ENCODE peak calls at places on chromosomes 3 and 15, in five cellular contexts. D, M, T, H and R are unnamed samples.

GRCh38 chr3:187027531-187027936 is 97.2 kb downstream of the ST6GAL1 start:
- DNase-seq in M (no peak), H (no peak), D (no peak), T (no peak), R (no peak)

GRCh38 chr3:124178531-124178930 is 186.6 kb upstream of the ROPN1 start:
- DNase-seq in M (no peak), D (no peak), H (no peak), T (no peak), R (no peak)

GRCh38 chr3:123783811-123784210 is 100.3 kb downstream of the MYLK start:
- DNase-seq in H (no peak), M (no peak), T (peak), D (no peak), R (no peak)

GRCh38 chr15:100786901-100787566 is 92.6 kb upstream of the ALDH1A3 start:
- DNase-seq in M (no peak), D (no peak), H (no peak), T (peak), R (peak)

GRCh38 chr3:124826703-124827102 is 60.5 kb downstream of the ITGB5 start:
- DNase-seq in T (no peak), D (peak), H (no peak), M (no peak), R (no peak)

GRCh38 chr3:187261541-187261969 is 30.0 kb downstream of the MASP1 start:
- DNase-seq in T (no peak), H (no peak), D (no peak), M (no peak), R (no peak)

GRCh38 chr15:69118089-69118488 is 42.3 kb upstream of the GLCE start:
- DNase-seq in H (no peak), T (no peak), D (no peak), M (no peak), R (no peak)

GRCh38 chr3:184771158-184771730 is 40.7 kb upstream of the VPS8 start:
- DNase-seq in D (no peak), M (no peak), H (no peak), T (no peak), R (no peak)

GRCh38 chr3:59608356-59608755 is 558.5 kb upstream of the CFAP20DC start:
- DNase-seq in H (no peak), D (no peak), M (no peak), T (no peak), R (no peak)

GRCh38 chr3:129045675-129046036 is 14.9 kb upstream of the GP9 start:
- DNase-seq in H (no peak), D (no peak), M (no peak), T (no peak), R (no peak)
- H3K4me3 ChIP-seq in H (peak), D (peak), M (peak), T (peak), R (peak)

GRCh38 chr3:154898916-154899315 is 181.2 kb upstream of the MME start:
- DNase-seq in H (no peak), D (no peak), T (no peak), M (no peak), R (no peak)
- H3K27ac ChIP-seq in H (no peak), D (no peak), T (no peak), M (peak), R (no peak)

DNA sequence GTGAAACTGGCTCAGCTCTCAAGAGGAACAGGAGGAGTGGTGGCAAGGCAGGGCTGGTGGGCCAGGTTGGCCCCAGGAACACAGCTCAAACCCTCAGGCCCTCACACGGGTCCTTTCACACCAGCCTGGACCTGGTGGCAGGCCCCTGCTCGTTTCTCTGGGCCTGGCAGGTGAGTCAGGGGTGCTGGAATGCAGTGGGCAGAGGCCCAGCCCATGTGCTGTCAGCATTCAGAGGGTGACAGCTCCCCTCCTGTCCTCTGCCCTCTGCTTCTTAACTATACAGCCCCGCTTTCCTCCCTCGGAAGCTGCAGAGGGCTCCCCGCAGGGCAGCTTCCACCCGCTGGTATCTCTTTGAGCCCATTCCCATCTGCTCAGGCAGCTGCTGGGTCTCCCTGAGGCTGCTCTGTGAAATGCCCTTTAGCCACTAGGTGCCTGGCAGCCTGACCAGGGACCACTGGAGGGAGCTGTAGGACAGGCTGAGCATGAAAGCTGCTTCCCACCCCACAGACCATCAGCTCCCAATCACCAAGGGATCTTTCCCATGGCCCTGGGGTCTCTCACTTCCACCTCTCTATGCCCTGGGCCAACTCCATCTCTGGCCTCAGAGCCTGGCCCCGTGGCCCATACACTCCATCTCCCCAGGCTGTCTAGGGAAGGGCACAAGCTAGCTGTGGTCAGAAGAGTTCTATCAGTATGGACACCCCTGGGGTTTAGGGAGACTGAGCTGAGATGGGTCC is 24.8 kb downstream of the SHF start:
- DNase-seq in M (peak), H (peak), T (no peak), D (peak), R (peak)
- TF ChIP-seq CTCF in M (peak), H (peak), T (peak), D (peak), R (peak)

GRCh38 chr15:89103481-89104171 is 15.4 kb downstream of the ABHD2 start:
- DNase-seq in T (no peak), H (no peak), D (no peak), M (peak), R (no peak)
- H3K4me3 ChIP-seq in T (no peak), H (no peak), D (no peak), M (no peak), R (no peak)